ENCODE peak calls at places on chromosomes 11 and 22, in nine cellular contexts. V is central memory CD4-positive, alpha-beta T cell; S is activated gamma-delta T cell treated with Interleukin-2 at 50 U/mL for 16 hours; Z is small intestine; L is transverse colon; N is amniotic epithelial cell; Y is DMS 273 treated with DMSO at 0.1 percent for 48 hours; W is ACHN; E is stimulated activated CD4-positive, alpha-beta T cell treated with anti-CD3 and anti-CD28 coated beads, Interleukin-1b, Interleukin-23, amount 100 ng/mL, for 4 hours. X is an unnamed sample.

GRCh38 chr11:130636672-130637463 is 188.4 kb downstream of the ADAMTS15 start:
- DNase-seq in W (peak; percentile 87), V (no peak), S (no peak), E (no peak), N (peak; percentile 83), Y (no peak), L (no peak), Z (peak; percentile 42), X (no peak)

GRCh38 chr22:36425977-36426523 is 38.3 kb upstream of the MYH9 start:
- DNase-seq in W (peak; percentile 42), N (peak; percentile 51), V (no peak), Y (no peak), S (no peak), Z (no peak), L (no peak), E (no peak), X (no peak)

GRCh38 chr22:30212996-30213441 is 33.5 kb downstream of the LIF start:
- DNase-seq in S (no peak), V (no peak), Y (no peak), N (peak; percentile 97), Z (no peak), E (no peak), W (no peak), L (no peak), X (no peak)

GRCh38 chr11:15912825-15913224 is 443.5 kb downstream of the SOX6 start:
- DNase-seq in Z (no peak), L (no peak), V (no peak), N (no peak), S (no peak), E (no peak), Y (no peak), W (no peak), X (no peak)

GRCh38 chr11:125166347-125166841 is 1.8 kb downstream of the PKNOX2 start:
- DNase-seq in V (no peak), Z (no peak), W (no peak), N (no peak), Y (no peak), S (no peak), L (no peak), E (no peak), X (no peak)

GRCh38 chr11:30586251-30587144 is at the start of gene MPPED2:
- DNase-seq in W (no peak), Z (no peak), E (no peak), S (no peak), L (peak; percentile 25), V (no peak), N (peak; percentile 19), Y (no peak), X (no peak)

GRCh38 chr11:8717876-8718753 is 35.5 kb downstream of the RPL27A start:
- DNase-seq in W (peak; percentile 25), Z (peak; percentile 75), Y (no peak), E (no peak), V (no peak), L (peak; percentile 24), N (peak; percentile 90), S (no peak), X (peak; percentile 15)

GRCh38 chr11:2197771-2198520 is 26.3 kb upstream of the TH start:
- DNase-seq in L (no peak), E (no peak), V (no peak), N (no peak), W (no peak), Y (no peak), Z (no peak), S (no peak), X (no peak)

GRCh38 chr11:82936261-82936660 is 34.7 kb downstream of the DDIAS start:
- DNase-seq in E (no peak), Z (no peak), V (no peak), N (peak; percentile 21), Y (no peak), L (no peak), W (no peak), S (no peak), X (no peak)

GRCh38 chr22:22996511-22997261 is 73.6 kb upstream of the GNAZ start:
- DNase-seq in L (no peak), W (no peak), N (no peak), E (no peak), Z (no peak), S (no peak), V (no peak), Y (no peak), X (no peak)

GRCh38 chr11:37264783-37265182 is 666.7 kb upstream of the RAG2 start:
- DNase-seq in S (no peak), V (no peak), N (peak; percentile 1), Z (no peak), E (no peak), Y (no peak), L (no peak), W (no peak), X (no peak)

GRCh38 chr11:111878385-111878765 is 590 bp downstream of the FDXACB1 start:
- DNase-seq in W (peak; percentile 36), N (peak; percentile 15), Y (peak; percentile 57), L (no peak), S (no peak), E (no peak), Z (no peak), V (no peak), X (no peak)

GRCh38 chr11:131370090-131370751 is at the start of gene NTM:
- DNase-seq in N (peak; percentile 0), Z (peak; percentile 69), V (no peak), S (no peak), Y (no peak), W (no peak), E (no peak), L (peak; percentile 65), X (no peak)

GRCh38 chr22:38873469-38874411 is 1.7 kb upstream of the CBX6 start:
- DNase-seq in Z (no peak), L (no peak), S (peak; percentile 63), E (peak; percentile 63), V (peak; percentile 24), N (no peak), W (no peak), Y (no peak), X (peak; percentile 71)

GRCh38 chr11:61617515-61617914 is 36.6 kb upstream of the SYT7 start:
- DNase-seq in S (no peak), W (no peak), N (no peak), Z (no peak), L (no peak), Y (no peak), E (no peak), V (no peak), X (no peak)

GRCh38 chr11:119361056-119361787 is 14.7 kb upstream of the MFRP start:
- DNase-seq in L (no peak), V (no peak), W (peak; percentile 72), E (no peak), Y (peak; percentile 82), N (peak; percentile 97), Z (peak; percentile 68), S (no peak), X (no peak)

GRCh38 chr22:22422629-22423112 is 85.9 kb downstream of the ZNF280B start:
- DNase-seq in Y (peak; percentile 18), S (peak; percentile 60), N (peak; percentile 43), E (peak; percentile 38), Z (peak; percentile 69), V (peak; percentile 19), W (peak; percentile 66), L (peak; percentile 79), X (peak; percentile 90)

GRCh38 chr11:78039391-78039918 is 16.4 kb upstream of the KCTD14 start:
- DNase-seq in Z (no peak), L (no peak), E (no peak), V (no peak), Y (no peak), S (no peak), W (no peak), N (no peak), X (no peak)

GRCh38 chr11:98561216-98561615 is 459.5 kb upstream of the CNTN5 start:
- DNase-seq in N (no peak), L (no peak), E (no peak), Z (no peak), V (no peak), W (no peak), Y (no peak), S (no peak), X (no peak)

GRCh38 chr11:834371-835316 is 1.9 kb downstream of the CD151 start:
- DNase-seq in E (no peak), S (no peak), V (no peak), N (peak; percentile 87), Y (no peak), W (peak; percentile 93), L (peak; percentile 86), Z (peak; percentile 89), X (no peak)

GRCh38 chr11:116179346-116179850 is 593.4 kb downstream of the BUD13 start:
- DNase-seq in S (no peak), Y (no peak), W (no peak), L (no peak), Z (no peak), V (no peak), E (no peak), N (no peak), X (no peak)

GRCh38 chr11:134932761-134933160 is 520.7 kb upstream of the B3GAT1 start:
- DNase-seq in W (no peak), L (no peak), S (no peak), N (no peak), Z (no peak), Y (no peak), E (no peak), V (no peak), X (no peak)

GRCh38 chr11:72084076-72084475 is 3.4 kb downstream of the LRRC51 start:
- DNase-seq in V (no peak), S (no peak), Y (no peak), L (no peak), W (no peak), Z (no peak), N (no peak), E (no peak), X (no peak)

GRCh38 chr11:765025-765801 is 12.1 kb downstream of the GATD1 start:
- DNase-seq in W (peak; percentile 57), Y (no peak), Z (peak; percentile 54), N (peak; percentile 33), S (peak; percentile 66), L (peak; percentile 56), E (peak; percentile 40), V (peak; percentile 55), X (no peak)

GRCh38 chr11:88402192-88402715 is 64.7 kb upstream of the CTSC start:
- DNase-seq in V (no peak), L (no peak), Y (no peak), S (no peak), E (no peak), W (peak; percentile 81), Z (no peak), N (peak; percentile 79), X (no peak)

GRCh38 chr11:134975866-134976265 is 563.8 kb upstream of the B3GAT1 start:
- DNase-seq in V (no peak), S (no peak), N (no peak), L (peak; percentile 31), Y (no peak), E (no peak), Z (peak; percentile 84), W (no peak), X (no peak)

X was measured in GM12864.